ENCODE peak calls at places on chromosomes 7 and 10, in ten cellular contexts. One of them, this sample, is unnamed.
A peak's percentile ranks its signal among the peaks of the same experiment; 100 is the strongest.

GRCh38 chr10:74292871-74293427 is 141.9 kb downstream of the ADK start:
- DNase-seq in ovary: no peak
- DNase-seq in Peyer's patch: no peak
- DNase-seq in GM10248: no peak
- DNase-seq in CD4-positive, alpha-beta T cell: no peak
- DNase-seq in endothelial cell: no peak
- DNase-seq in fibroblast of lung: peak; percentile 70
- DNase-seq in sigmoid colon: no peak
- DNase-seq in progenitor cell of endocrine pancreas: no peak
- DNase-seq in nephron progenitor cell: peak; percentile 11
- DNase-seq in this sample: no peak

GRCh38 chr10:17655567-17656146 is 11.7 kb downstream of the STAM start:
- DNase-seq in ovary: no peak
- DNase-seq in Peyer's patch: no peak
- DNase-seq in GM10248: peak; percentile 56
- DNase-seq in CD4-positive, alpha-beta T cell: no peak
- DNase-seq in endothelial cell: no peak
- DNase-seq in fibroblast of lung: no peak
- DNase-seq in sigmoid colon: no peak
- DNase-seq in progenitor cell of endocrine pancreas: no peak
- DNase-seq in nephron progenitor cell: no peak
- DNase-seq in this sample: no peak

GRCh38 chr10:49066944-49067730 is 48.2 kb downstream of the VSTM4 start:
- DNase-seq in ovary: no peak
- DNase-seq in Peyer's patch: no peak
- DNase-seq in GM10248: no peak
- DNase-seq in CD4-positive, alpha-beta T cell: no peak
- DNase-seq in endothelial cell: no peak
- DNase-seq in fibroblast of lung: no peak
- DNase-seq in sigmoid colon: no peak
- DNase-seq in progenitor cell of endocrine pancreas: no peak
- DNase-seq in nephron progenitor cell: no peak
- DNase-seq in this sample: no peak

GRCh38 chr7:83178066-83178465 is 15.4 kb upstream of the PCLO start:
- DNase-seq in ovary: no peak
- DNase-seq in Peyer's patch: no peak
- DNase-seq in GM10248: no peak
- DNase-seq in CD4-positive, alpha-beta T cell: no peak
- DNase-seq in endothelial cell: no peak
- DNase-seq in fibroblast of lung: no peak
- DNase-seq in sigmoid colon: no peak
- DNase-seq in progenitor cell of endocrine pancreas: no peak
- DNase-seq in nephron progenitor cell: no peak
- DNase-seq in this sample: no peak

GRCh38 chr7:44460325-44460724 is 30.1 kb downstream of the NUDCD3 start:
- DNase-seq in ovary: no peak
- DNase-seq in Peyer's patch: peak; percentile 76
- DNase-seq in GM10248: peak; percentile 56
- DNase-seq in CD4-positive, alpha-beta T cell: peak; percentile 40
- DNase-seq in endothelial cell: no peak
- DNase-seq in fibroblast of lung: no peak
- DNase-seq in sigmoid colon: no peak
- DNase-seq in progenitor cell of endocrine pancreas: no peak
- DNase-seq in nephron progenitor cell: no peak
- DNase-seq in this sample: no peak

GRCh38 chr7:96244244-96244991 is 77.5 kb downstream of the SLC25A13 start:
- DNase-seq in ovary: no peak
- DNase-seq in Peyer's patch: no peak
- DNase-seq in GM10248: no peak
- DNase-seq in CD4-positive, alpha-beta T cell: no peak
- DNase-seq in endothelial cell: no peak
- DNase-seq in fibroblast of lung: no peak
- DNase-seq in sigmoid colon: no peak
- DNase-seq in progenitor cell of endocrine pancreas: no peak
- DNase-seq in nephron progenitor cell: no peak
- DNase-seq in this sample: no peak

GRCh38 chr10:78333362-78334143 is 299.9 kb downstream of the RPS24 start:
- DNase-seq in ovary: no peak
- DNase-seq in Peyer's patch: peak; percentile 27
- DNase-seq in GM10248: no peak
- DNase-seq in CD4-positive, alpha-beta T cell: no peak
- DNase-seq in endothelial cell: no peak
- DNase-seq in fibroblast of lung: no peak
- DNase-seq in sigmoid colon: no peak
- DNase-seq in progenitor cell of endocrine pancreas: no peak
- DNase-seq in nephron progenitor cell: no peak
- DNase-seq in this sample: no peak

GRCh38 chr7:92768501-92769360 is 67.6 kb downstream of the CDK6 start:
- DNase-seq in ovary: no peak
- DNase-seq in Peyer's patch: no peak
- DNase-seq in GM10248: peak; percentile 36
- DNase-seq in CD4-positive, alpha-beta T cell: no peak
- DNase-seq in endothelial cell: no peak
- DNase-seq in fibroblast of lung: no peak
- DNase-seq in sigmoid colon: no peak
- DNase-seq in progenitor cell of endocrine pancreas: no peak
- DNase-seq in nephron progenitor cell: no peak
- DNase-seq in this sample: no peak

GRCh38 chr10:13990918-13991317 is 339.8 kb downstream of the FRMD4A start:
- DNase-seq in ovary: no peak
- DNase-seq in Peyer's patch: no peak
- DNase-seq in GM10248: no peak
- DNase-seq in CD4-positive, alpha-beta T cell: no peak
- DNase-seq in endothelial cell: no peak
- DNase-seq in fibroblast of lung: peak; percentile 67
- DNase-seq in sigmoid colon: no peak
- DNase-seq in progenitor cell of endocrine pancreas: no peak
- DNase-seq in nephron progenitor cell: no peak
- DNase-seq in this sample: no peak

GRCh38 chr7:86911703-86912102 is 147.8 kb downstream of the ELAPOR2 start:
- DNase-seq in ovary: no peak
- DNase-seq in Peyer's patch: no peak
- DNase-seq in GM10248: no peak
- DNase-seq in CD4-positive, alpha-beta T cell: no peak
- DNase-seq in endothelial cell: no peak
- DNase-seq in fibroblast of lung: no peak
- DNase-seq in sigmoid colon: no peak
- DNase-seq in progenitor cell of endocrine pancreas: no peak
- DNase-seq in nephron progenitor cell: no peak
- DNase-seq in this sample: no peak

GRCh38 chr7:101597941-101598340 is 31.2 kb downstream of the MYL10 start:
- DNase-seq in ovary: no peak
- DNase-seq in Peyer's patch: no peak
- DNase-seq in GM10248: no peak
- DNase-seq in CD4-positive, alpha-beta T cell: no peak
- DNase-seq in endothelial cell: no peak
- DNase-seq in fibroblast of lung: no peak
- DNase-seq in sigmoid colon: no peak
- DNase-seq in progenitor cell of endocrine pancreas: no peak
- DNase-seq in nephron progenitor cell: no peak
- DNase-seq in this sample: no peak

GRCh38 chr10:119337796-119338432 is 130.5 kb downstream of the GRK5 start:
- DNase-seq in ovary: no peak
- DNase-seq in Peyer's patch: no peak
- DNase-seq in GM10248: no peak
- DNase-seq in CD4-positive, alpha-beta T cell: no peak
- DNase-seq in endothelial cell: peak; percentile 33
- DNase-seq in fibroblast of lung: peak; percentile 63
- DNase-seq in sigmoid colon: no peak
- DNase-seq in progenitor cell of endocrine pancreas: no peak
- DNase-seq in nephron progenitor cell: no peak
- DNase-seq in this sample: no peak

GRCh38 chr7:14596421-14596820 is 306.1 kb downstream of the DGKB start:
- DNase-seq in ovary: no peak
- DNase-seq in Peyer's patch: no peak
- DNase-seq in GM10248: no peak
- DNase-seq in CD4-positive, alpha-beta T cell: no peak
- DNase-seq in endothelial cell: no peak
- DNase-seq in fibroblast of lung: peak; percentile 37
- DNase-seq in sigmoid colon: no peak
- DNase-seq in progenitor cell of endocrine pancreas: no peak
- DNase-seq in nephron progenitor cell: no peak
- DNase-seq in this sample: peak; percentile 5

GRCh38 chr7:132650498-132650897 is 74.2 kb upstream of the PLXNA4 start:
- DNase-seq in ovary: no peak
- DNase-seq in Peyer's patch: no peak
- DNase-seq in GM10248: no peak
- DNase-seq in CD4-positive, alpha-beta T cell: no peak
- DNase-seq in endothelial cell: no peak
- DNase-seq in fibroblast of lung: peak; percentile 18
- DNase-seq in sigmoid colon: no peak
- DNase-seq in progenitor cell of endocrine pancreas: no peak
- DNase-seq in nephron progenitor cell: no peak
- DNase-seq in this sample: peak; percentile 46

GRCh38 chr7:43781726-43782607 is 23.5 kb downstream of the BLVRA start:
- DNase-seq in ovary: no peak
- DNase-seq in Peyer's patch: peak; percentile 63
- DNase-seq in GM10248: no peak
- DNase-seq in CD4-positive, alpha-beta T cell: no peak
- DNase-seq in endothelial cell: no peak
- DNase-seq in fibroblast of lung: peak; percentile 63
- DNase-seq in sigmoid colon: peak; percentile 64
- DNase-seq in progenitor cell of endocrine pancreas: no peak
- DNase-seq in nephron progenitor cell: no peak
- DNase-seq in this sample: peak; percentile 36

GRCh38 chr10:77082601-77083252 is 554.9 kb downstream of the KCNMA1 start:
- DNase-seq in ovary: no peak
- DNase-seq in Peyer's patch: no peak
- DNase-seq in GM10248: no peak
- DNase-seq in CD4-positive, alpha-beta T cell: no peak
- DNase-seq in endothelial cell: peak; percentile 31
- DNase-seq in fibroblast of lung: peak; percentile 34
- DNase-seq in sigmoid colon: no peak
- DNase-seq in progenitor cell of endocrine pancreas: peak; percentile 23
- DNase-seq in nephron progenitor cell: no peak
- DNase-seq in this sample: no peak
- TF ChIP-seq CTCF in ovary: no peak
- TF ChIP-seq CTCF in Peyer's patch: no peak
- TF ChIP-seq CTCF in GM10248: no peak
- TF ChIP-seq CTCF in CD4-positive, alpha-beta T cell: no peak
- TF ChIP-seq CTCF in endothelial cell: peak; percentile 65
- TF ChIP-seq CTCF in fibroblast of lung: no peak
- TF ChIP-seq CTCF in sigmoid colon: no peak
- TF ChIP-seq CTCF in progenitor cell of endocrine pancreas: peak; percentile 68
- TF ChIP-seq CTCF in nephron progenitor cell: peak; percentile 40
- TF ChIP-seq CTCF in this sample: no peak

DNA sequence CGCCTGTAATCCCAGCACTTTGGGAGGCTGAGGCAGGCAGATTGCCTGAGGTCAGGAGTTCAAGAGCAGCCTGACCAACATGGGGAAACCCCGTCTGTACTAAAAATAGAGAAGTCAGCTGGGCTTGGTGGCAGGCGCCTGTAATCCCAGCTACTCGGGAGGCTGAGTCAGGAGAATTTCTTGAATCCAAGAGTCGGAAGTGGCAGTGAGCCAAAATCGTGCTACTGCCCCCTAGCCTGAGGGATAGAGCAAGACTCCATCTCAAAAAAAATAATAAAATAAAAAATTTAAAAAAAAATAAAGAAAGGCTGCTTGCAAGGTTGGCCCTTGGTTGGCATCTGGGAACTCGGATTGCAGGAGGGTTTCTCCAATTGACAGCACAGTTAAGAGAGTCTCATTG is 221.6 kb downstream of the DGKI start:
- DNase-seq in ovary: no peak
- DNase-seq in Peyer's patch: no peak
- DNase-seq in GM10248: no peak
- DNase-seq in CD4-positive, alpha-beta T cell: no peak
- DNase-seq in endothelial cell: no peak
- DNase-seq in fibroblast of lung: no peak
- DNase-seq in sigmoid colon: no peak
- DNase-seq in progenitor cell of endocrine pancreas: no peak
- DNase-seq in nephron progenitor cell: no peak
- DNase-seq in this sample: no peak
- TF ChIP-seq CTCF in ovary: no peak
- TF ChIP-seq CTCF in Peyer's patch: no peak
- TF ChIP-seq CTCF in GM10248: no peak
- TF ChIP-seq CTCF in CD4-positive, alpha-beta T cell: no peak
- TF ChIP-seq CTCF in endothelial cell: no peak
- TF ChIP-seq CTCF in fibroblast of lung: no peak
- TF ChIP-seq CTCF in sigmoid colon: no peak
- TF ChIP-seq CTCF in progenitor cell of endocrine pancreas: no peak
- TF ChIP-seq CTCF in nephron progenitor cell: no peak
- TF ChIP-seq CTCF in this sample: no peak

GRCh38 chr7:98136423-98136822 is 29.8 kb downstream of the LMTK2 start:
- DNase-seq in ovary: no peak
- DNase-seq in Peyer's patch: no peak
- DNase-seq in GM10248: no peak
- DNase-seq in CD4-positive, alpha-beta T cell: no peak
- DNase-seq in endothelial cell: no peak
- DNase-seq in fibroblast of lung: no peak
- DNase-seq in sigmoid colon: no peak
- DNase-seq in progenitor cell of endocrine pancreas: no peak
- DNase-seq in nephron progenitor cell: no peak
- DNase-seq in this sample: no peak

GRCh38 chr7:98138679-98139078 is 32.0 kb downstream of the LMTK2 start:
- DNase-seq in ovary: no peak
- DNase-seq in Peyer's patch: no peak
- DNase-seq in GM10248: no peak
- DNase-seq in CD4-positive, alpha-beta T cell: no peak
- DNase-seq in endothelial cell: no peak
- DNase-seq in fibroblast of lung: no peak
- DNase-seq in sigmoid colon: no peak
- DNase-seq in progenitor cell of endocrine pancreas: no peak
- DNase-seq in nephron progenitor cell: no peak
- DNase-seq in this sample: no peak

GRCh38 chr7:98137826-98138151 is 31.1 kb downstream of the LMTK2 start:
- DNase-seq in ovary: no peak
- DNase-seq in Peyer's patch: peak; percentile 58
- DNase-seq in GM10248: peak; percentile 66
- DNase-seq in CD4-positive, alpha-beta T cell: no peak
- DNase-seq in endothelial cell: no peak
- DNase-seq in fibroblast of lung: no peak
- DNase-seq in sigmoid colon: no peak
- DNase-seq in progenitor cell of endocrine pancreas: no peak
- DNase-seq in nephron progenitor cell: no peak
- DNase-seq in this sample: no peak

GRCh38 chr7:98135984-98136383 is 29.3 kb downstream of the LMTK2 start:
- DNase-seq in ovary: no peak
- DNase-seq in Peyer's patch: no peak
- DNase-seq in GM10248: no peak
- DNase-seq in CD4-positive, alpha-beta T cell: no peak
- DNase-seq in endothelial cell: no peak
- DNase-seq in fibroblast of lung: no peak
- DNase-seq in sigmoid colon: no peak
- DNase-seq in progenitor cell of endocrine pancreas: no peak
- DNase-seq in nephron progenitor cell: no peak
- DNase-seq in this sample: no peak

GRCh38 chr7:98137134-98137825 is 30.6 kb downstream of the LMTK2 start:
- DNase-seq in ovary: no peak
- DNase-seq in Peyer's patch: no peak
- DNase-seq in GM10248: no peak
- DNase-seq in CD4-positive, alpha-beta T cell: no peak
- DNase-seq in endothelial cell: no peak
- DNase-seq in fibroblast of lung: no peak
- DNase-seq in sigmoid colon: no peak
- DNase-seq in progenitor cell of endocrine pancreas: no peak
- DNase-seq in nephron progenitor cell: no peak
- DNase-seq in this sample: no peak
- TF ChIP-seq CTCF in ovary: no peak
- TF ChIP-seq CTCF in Peyer's patch: no peak
- TF ChIP-seq CTCF in GM10248: no peak
- TF ChIP-seq CTCF in CD4-positive, alpha-beta T cell: no peak
- TF ChIP-seq CTCF in endothelial cell: no peak
- TF ChIP-seq CTCF in fibroblast of lung: no peak
- TF ChIP-seq CTCF in sigmoid colon: no peak
- TF ChIP-seq CTCF in progenitor cell of endocrine pancreas: no peak
- TF ChIP-seq CTCF in nephron progenitor cell: no peak
- TF ChIP-seq CTCF in this sample: peak; percentile 13

GRCh38 chr7:5479941-5480517 is 56.4 kb upstream of the TNRC18 start:
- DNase-seq in ovary: no peak
- DNase-seq in Peyer's patch: no peak
- DNase-seq in GM10248: no peak
- DNase-seq in CD4-positive, alpha-beta T cell: no peak
- DNase-seq in endothelial cell: no peak
- DNase-seq in fibroblast of lung: no peak
- DNase-seq in sigmoid colon: no peak
- DNase-seq in progenitor cell of endocrine pancreas: no peak
- DNase-seq in nephron progenitor cell: no peak
- DNase-seq in this sample: no peak
- TF ChIP-seq CTCF in ovary: no peak
- TF ChIP-seq CTCF in Peyer's patch: no peak
- TF ChIP-seq CTCF in GM10248: no peak
- TF ChIP-seq CTCF in CD4-positive, alpha-beta T cell: no peak
- TF ChIP-seq CTCF in endothelial cell: no peak
- TF ChIP-seq CTCF in fibroblast of lung: no peak
- TF ChIP-seq CTCF in sigmoid colon: no peak
- TF ChIP-seq CTCF in progenitor cell of endocrine pancreas: no peak
- TF ChIP-seq CTCF in nephron progenitor cell: no peak
- TF ChIP-seq CTCF in this sample: no peak

This sample was measured in RWPE1.